ENCODE peak calls at places on chromosomes 5 and 9, in seven cellular contexts. W is GM10248, O is head of caudate nucleus, D is AG04449, U is Caco-2, R is Caki2, I is RWPE1. E is an unnamed sample.

GRCh38 chr9:84379740-84380139 is 39.2 kb upstream of the SLC28A3 start:
- DNase-seq in R (no peak), W (no peak), O (no peak), D (no peak), I (no peak), U (no peak), E (no peak)

GRCh38 chr9:456365-456764 is 241.7 kb downstream of the DOCK8 start:
- DNase-seq in O (no peak), W (no peak), D (no peak), I (no peak), R (peak), U (no peak), E (no peak)

GRCh38 chr5:44275908-44276307 is 113.3 kb downstream of the FGF10 start:
- DNase-seq in W (no peak), U (no peak), D (no peak), R (no peak), O (no peak), I (no peak), E (no peak)

GRCh38 chr9:107378031-107378430 is 95.0 kb downstream of the RAD23B start:
- DNase-seq in I (no peak), U (no peak), R (no peak), O (no peak), W (no peak), D (no peak), E (no peak)

GRCh38 chr9:116873937-116874900 is 187.1 kb downstream of the TRIM32 start:
- DNase-seq in I (no peak), D (no peak), W (no peak), R (no peak), O (no peak), U (no peak), E (no peak)

GRCh38 chr9:129458155-129458661 is 162.7 kb downstream of the C9orf50 start:
- DNase-seq in O (no peak), R (no peak), U (no peak), W (no peak), D (no peak), I (no peak), E (no peak)

GRCh38 chr5:73935719-73936118 is 309.7 kb downstream of the ARHGEF28 start:
- DNase-seq in I (no peak), D (no peak), R (no peak), O (no peak), W (no peak), U (no peak), E (no peak)

GRCh38 chr5:31911291-31912265 is 262.5 kb downstream of the GOLPH3 start:
- DNase-seq in O (peak), R (no peak), I (no peak), D (no peak), W (no peak), U (no peak), E (no peak)

GRCh38 chr9:15231788-15232635 is 75.0 kb downstream of the TTC39B start:
- DNase-seq in W (peak), U (no peak), I (no peak), D (no peak), R (no peak), O (no peak), E (no peak)

GRCh38 chr9:32350682-32351081 is 33.8 kb upstream of the ACO1 start:
- DNase-seq in R (peak), W (no peak), D (no peak), O (no peak), I (peak), U (no peak), E (no peak)

GRCh38 chr9:14339746-14340145 is 25.8 kb upstream of the NFIB start:
- DNase-seq in R (no peak), U (no peak), I (no peak), O (no peak), D (no peak), W (no peak), E (no peak)

GRCh38 chr5:72889324-72889723 is 66.5 kb upstream of the FCHO2 start:
- DNase-seq in I (no peak), R (no peak), W (no peak), O (no peak), D (no peak), U (no peak), E (no peak)

GRCh38 chr9:37259906-37260305 is 139.5 kb downstream of the ZCCHC7 start:
- DNase-seq in I (no peak), D (no peak), W (no peak), U (no peak), O (no peak), R (no peak), E (no peak)

GRCh38 chr9:98365227-98365669 is 109.8 kb upstream of the TBC1D2 start:
- DNase-seq in D (no peak), W (peak), I (no peak), U (no peak), O (no peak), R (no peak), E (peak)

GRCh38 chr5:78912085-78912771 is 72.9 kb downstream of the ARSB start:
- DNase-seq in U (no peak), R (no peak), W (no peak), D (no peak), I (no peak), O (no peak), E (no peak)

GRCh38 chr5:142308358-142308757 is 16.5 kb downstream of the SPRY4 start:
- DNase-seq in D (no peak), R (no peak), I (no peak), W (no peak), O (no peak), U (no peak), E (no peak)

GRCh38 chr5:72035831-72036230 is 71.4 kb upstream of the MAP1B start:
- DNase-seq in I (no peak), W (no peak), O (no peak), R (no peak), U (no peak), D (no peak), E (no peak)

GRCh38 chr5:72517961-72518690 is 10.9 kb upstream of the ZNF366 start:
- DNase-seq in W (peak), I (no peak), R (no peak), U (no peak), D (no peak), O (no peak), E (no peak)

GRCh38 chr9:35335164-35335563 is 154.7 kb upstream of the RUSC2 start:
- DNase-seq in O (no peak), I (no peak), D (no peak), R (no peak), W (no peak), U (no peak), E (no peak)

GRCh38 chr5:116442095-116442534 is 132.5 kb downstream of the SEMA6A start:
- DNase-seq in R (peak), D (no peak), U (no peak), W (no peak), O (no peak), I (peak), E (no peak)

GRCh38 chr5:10621837-10622236 is 58.0 kb downstream of the ANKRD33B start:
- DNase-seq in D (no peak), U (no peak), W (no peak), I (no peak), R (no peak), O (no peak), E (no peak)

E was measured in keratinocyte.